ENCODE peak calls at places on chromosomes 2 and 18, in four cellular contexts. One of them, this sample, is unnamed.
A peak's percentile ranks its signal among the peaks of the same experiment; 100 is the strongest.

GRCh38 chr2:121071058-121071504 is 213.9 kb downstream of the TFCP2L1 start:
- DNase-seq in HepG2: peak; percentile 24
- DNase-seq in K562: peak; percentile 80
- DNase-seq in H1: peak; percentile 98
- DNase-seq in this sample: peak; percentile 53

GRCh38 chr2:240421396-240421795 is 14.1 kb upstream of the GPC1 start:
- DNase-seq in HepG2: no peak
- DNase-seq in K562: no peak
- DNase-seq in H1: no peak
- DNase-seq in this sample: no peak

GRCh38 chr18:12779456-12779855 is 76.6 kb downstream of the PSMG2 start:
- DNase-seq in HepG2: no peak
- DNase-seq in K562: no peak
- DNase-seq in H1: peak; percentile 35
- DNase-seq in this sample: no peak

GRCh38 chr18:31039426-31039825 is 3.1 kb downstream of the DSC3 start:
- DNase-seq in HepG2: no peak
- DNase-seq in K562: no peak
- DNase-seq in H1: no peak
- DNase-seq in this sample: no peak

GRCh38 chr2:37993135-37993534 is 68.0 kb downstream of the RMDN2 start:
- DNase-seq in HepG2: no peak
- DNase-seq in K562: no peak
- DNase-seq in H1: no peak
- DNase-seq in this sample: no peak

GRCh38 chr18:13387856-13388548 is 169.4 kb downstream of the LDLRAD4 start:
- DNase-seq in HepG2: no peak
- DNase-seq in K562: no peak
- DNase-seq in H1: no peak
- DNase-seq in this sample: no peak

GRCh38 chr18:58541789-58542425 is 87.0 kb downstream of the ALPK2 start:
- DNase-seq in HepG2: peak; percentile 41
- DNase-seq in K562: no peak
- DNase-seq in H1: no peak
- DNase-seq in this sample: peak; percentile 73

GRCh38 chr2:121103969-121104368 is 181.0 kb downstream of the TFCP2L1 start:
- DNase-seq in HepG2: no peak
- DNase-seq in K562: no peak
- DNase-seq in H1: no peak
- DNase-seq in this sample: no peak

GRCh38 chr2:944693-945092 is 6.0 kb upstream of the SNTG2 start:
- DNase-seq in HepG2: no peak
- DNase-seq in K562: no peak
- DNase-seq in H1: no peak
- DNase-seq in this sample: no peak

GRCh38 chr2:186309901-186310300 is 176.2 kb upstream of the ZC3H15 start:
- DNase-seq in HepG2: no peak
- DNase-seq in K562: no peak
- DNase-seq in H1: no peak
- DNase-seq in this sample: no peak

GRCh38 chr18:41449612-41450011 is 505.4 kb upstream of the PIK3C3 start:
- DNase-seq in HepG2: no peak
- DNase-seq in K562: no peak
- DNase-seq in H1: no peak
- DNase-seq in this sample: no peak

GRCh38 chr18:79644666-79645057 is 34.9 kb upstream of the CTDP1 start:
- DNase-seq in HepG2: no peak
- DNase-seq in K562: peak; percentile 18
- DNase-seq in H1: no peak
- DNase-seq in this sample: no peak

GRCh38 chr18:79642626-79643025 is 37.0 kb upstream of the CTDP1 start:
- DNase-seq in HepG2: no peak
- DNase-seq in K562: no peak
- DNase-seq in H1: no peak
- DNase-seq in this sample: no peak

GRCh38 chr18:79644006-79644665 is 35.5 kb upstream of the CTDP1 start:
- DNase-seq in HepG2: peak; percentile 50
- DNase-seq in K562: peak; percentile 88
- DNase-seq in H1: peak; percentile 90
- DNase-seq in this sample: peak; percentile 68

GRCh38 chr18:79641722-79642497 is 37.7 kb upstream of the CTDP1 start:
- DNase-seq in HepG2: no peak
- DNase-seq in K562: no peak
- DNase-seq in H1: peak; percentile 37
- DNase-seq in this sample: no peak

DNA sequence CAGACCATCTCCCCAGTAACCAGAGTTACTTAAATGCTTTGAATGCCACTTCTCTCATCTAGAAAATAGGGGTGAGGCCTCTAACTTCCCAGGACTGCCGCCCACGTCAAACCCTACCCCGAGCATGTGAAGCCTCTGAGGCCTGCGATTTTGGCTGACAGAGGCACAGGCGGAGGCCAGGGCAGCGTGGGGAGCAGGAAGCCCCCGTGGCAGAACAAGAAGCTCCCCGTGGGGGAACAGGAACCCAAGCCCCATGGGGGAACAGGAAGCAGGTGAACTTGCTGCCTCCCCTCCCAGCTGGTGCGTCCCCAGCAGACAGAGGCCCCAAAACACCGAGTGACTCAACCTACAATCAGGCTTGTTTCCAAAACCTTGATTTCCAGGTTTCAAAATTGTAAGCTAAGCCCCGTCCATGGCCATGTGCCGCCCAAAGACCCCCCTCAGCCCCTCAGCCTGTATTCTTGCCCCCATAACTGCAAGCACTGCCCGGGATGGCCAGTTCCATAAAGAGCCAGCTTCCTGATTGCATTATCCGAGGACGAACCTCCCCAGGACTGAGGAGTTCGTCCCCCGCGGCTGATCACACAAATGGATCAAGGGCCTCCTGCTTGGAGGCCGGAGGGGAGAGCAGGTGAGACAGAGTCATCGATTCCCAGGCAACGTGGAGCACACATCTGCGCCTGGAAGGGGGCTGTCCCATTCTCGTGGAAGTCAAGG is 36.4 kb upstream of the CTDP1 start:
- DNase-seq in HepG2: no peak
- DNase-seq in K562: no peak
- DNase-seq in H1: no peak
- DNase-seq in this sample: no peak
- TF ChIP-seq PHF8 in HepG2: no peak
- TF ChIP-seq PHF8 in K562: no peak
- TF ChIP-seq PHF8 in H1: no peak
- TF ChIP-seq PHF8 in this sample: no peak

DNA sequence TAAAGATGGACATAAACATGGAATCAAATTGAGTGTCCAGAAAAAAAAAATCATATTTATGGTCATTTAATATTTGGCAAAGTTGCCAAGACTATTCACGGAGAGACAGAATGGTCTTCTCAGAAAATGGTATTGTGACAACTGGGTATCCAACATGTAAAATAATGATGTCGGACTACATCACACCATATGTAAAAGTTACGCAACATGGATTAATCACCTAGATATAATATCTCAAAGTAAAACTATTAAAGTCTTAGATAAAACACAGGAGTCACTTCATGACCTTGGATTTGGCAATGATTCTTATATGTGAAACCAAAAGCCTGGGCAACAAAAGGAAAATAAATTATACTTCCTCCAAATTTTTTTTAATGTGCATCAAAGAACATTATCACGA is 1591.7 kb upstream of the DDX18 start:
- DNase-seq in HepG2: no peak
- DNase-seq in K562: no peak
- DNase-seq in H1: no peak
- DNase-seq in this sample: no peak
- TF ChIP-seq POLR2A in HepG2: no peak
- TF ChIP-seq POLR2A in K562: no peak
- TF ChIP-seq POLR2A in H1: no peak
- TF ChIP-seq POLR2A in this sample: no peak

GRCh38 chr2:239241431-239241830 is 159.4 kb downstream of the HDAC4 start:
- DNase-seq in HepG2: no peak
- DNase-seq in K562: no peak
- DNase-seq in H1: no peak
- DNase-seq in this sample: no peak
- TF ChIP-seq EP300 in HepG2: no peak
- TF ChIP-seq EP300 in K562: no peak
- TF ChIP-seq EP300 in H1: no peak
- TF ChIP-seq EP300 in this sample: no peak

DNA sequence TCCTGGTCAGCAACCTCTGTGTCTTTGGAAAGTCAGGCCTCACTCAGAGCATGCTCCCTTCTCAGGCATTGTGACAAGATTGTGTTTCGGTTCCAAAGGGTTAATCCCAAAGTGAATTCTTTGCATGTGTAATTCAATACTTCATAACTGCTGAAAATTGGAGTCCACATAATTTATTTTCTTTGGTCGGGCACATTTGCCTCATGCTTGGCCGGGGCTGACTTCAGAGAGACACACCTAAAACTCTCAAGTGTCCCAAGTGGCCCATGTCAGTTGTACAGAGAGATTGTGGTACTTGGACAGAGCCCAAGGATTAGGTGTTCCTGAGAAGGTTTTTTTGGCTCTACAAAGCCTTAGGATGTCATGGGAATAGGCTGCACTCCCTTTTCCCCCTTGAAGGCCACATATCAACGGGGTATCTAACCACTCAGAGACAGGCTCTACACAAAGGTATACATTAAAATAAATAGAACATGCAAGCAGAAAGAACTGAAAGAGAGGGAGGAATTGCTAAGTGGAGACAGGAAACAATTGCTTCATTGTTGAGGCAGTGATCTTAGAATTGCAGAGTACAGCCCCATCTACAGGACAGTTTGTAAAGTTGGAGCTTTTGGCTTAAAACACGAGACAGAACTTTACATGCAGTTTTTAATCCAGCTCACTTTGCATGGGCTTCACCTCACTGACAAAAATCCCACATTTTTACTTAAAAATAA is 1232.3 kb upstream of the ZEB2 start:
- DNase-seq in HepG2: peak; percentile 93
- DNase-seq in K562: peak; percentile 38
- DNase-seq in H1: no peak
- DNase-seq in this sample: peak; percentile 3
- TF ChIP-seq PHF8 in HepG2: no peak
- TF ChIP-seq PHF8 in K562: no peak
- TF ChIP-seq PHF8 in H1: no peak
- TF ChIP-seq PHF8 in this sample: no peak

GRCh38 chr2:36413218-36413617 is 57.6 kb downstream of the CRIM1 start:
- DNase-seq in HepG2: peak; percentile 36
- DNase-seq in K562: no peak
- DNase-seq in H1: no peak
- DNase-seq in this sample: no peak
- TF ChIP-seq POLR2A in HepG2: no peak
- TF ChIP-seq POLR2A in K562: no peak
- TF ChIP-seq POLR2A in H1: no peak
- TF ChIP-seq POLR2A in this sample: no peak

GRCh38 chr18:48137354-48138208 is 207.1 kb upstream of the SMAD2 start:
- DNase-seq in HepG2: no peak
- DNase-seq in K562: no peak
- DNase-seq in H1: no peak
- DNase-seq in this sample: no peak

GRCh38 chr18:48140738-48141137 is 210.3 kb upstream of the SMAD2 start:
- DNase-seq in HepG2: no peak
- DNase-seq in K562: no peak
- DNase-seq in H1: no peak
- DNase-seq in this sample: no peak

GRCh38 chr18:48138211-48138610 is 207.8 kb upstream of the SMAD2 start:
- DNase-seq in HepG2: no peak
- DNase-seq in K562: no peak
- DNase-seq in H1: no peak
- DNase-seq in this sample: no peak

GRCh38 chr18:48139427-48140347 is 209.2 kb upstream of the SMAD2 start:
- DNase-seq in HepG2: no peak
- DNase-seq in K562: no peak
- DNase-seq in H1: no peak
- DNase-seq in this sample: no peak

DNA sequence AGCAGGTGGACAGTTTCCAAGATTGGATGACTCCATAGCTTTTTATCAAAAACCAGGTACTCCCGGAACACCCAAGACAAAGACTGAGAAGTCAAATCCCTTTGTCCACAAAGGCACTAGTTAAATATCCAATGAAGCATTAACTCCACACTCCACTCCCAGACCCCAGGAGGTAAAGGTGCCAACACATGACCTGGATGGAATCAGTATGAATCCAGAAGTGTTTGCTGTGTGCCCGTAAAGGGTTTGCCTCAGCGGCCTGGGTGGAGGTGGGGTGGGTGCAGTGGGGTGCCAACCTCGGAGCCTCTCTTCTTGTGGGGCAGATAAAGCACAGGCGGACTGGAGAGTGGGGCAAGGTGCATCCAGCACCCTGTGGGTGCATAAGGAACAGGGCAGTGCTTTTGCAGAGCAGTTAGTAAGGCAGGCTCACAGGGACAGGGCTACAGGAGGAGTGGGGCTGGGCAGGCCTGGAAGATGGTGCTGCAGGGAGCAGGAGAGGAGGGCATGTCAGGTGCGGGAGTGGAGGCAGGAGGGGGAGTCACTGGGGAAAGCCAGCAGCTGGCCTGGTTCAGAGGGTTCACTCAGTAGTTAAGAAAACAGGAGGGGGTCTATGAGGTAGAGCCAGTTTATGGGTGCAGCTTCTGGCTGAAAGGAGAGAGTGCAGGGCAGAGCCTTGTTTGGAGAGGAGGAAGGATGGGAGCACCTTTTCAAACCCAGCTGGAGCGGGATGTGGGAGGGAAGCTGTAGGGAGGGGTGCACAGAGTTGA is 208.4 kb upstream of the SMAD2 start:
- DNase-seq in HepG2: no peak
- DNase-seq in K562: no peak
- DNase-seq in H1: no peak
- DNase-seq in this sample: no peak
- TF ChIP-seq EP300 in HepG2: no peak
- TF ChIP-seq EP300 in K562: no peak
- TF ChIP-seq EP300 in H1: no peak
- TF ChIP-seq EP300 in this sample: no peak